ENCODE peak calls at places on chromosomes 11 and 22, in five cellular contexts. A is WTC11, O is NCI-H524, T is SW 1271, X is dermis blood vessel endothelial cell. K is an unnamed sample.

GRCh38 chr11:44556735-44557409 is 8.6 kb upstream of the CD82 start:
- DNase-seq in A (peak; percentile 67), T (peak; percentile 32), O (peak; percentile 61), X (peak; percentile 71), K (peak; percentile 48)

GRCh38 chr11:73326929-73327811 is 19.1 kb downstream of the ARHGEF17 start:
- DNase-seq in A (no peak), T (no peak), O (no peak), X (peak; percentile 39), K (peak; percentile 34)

GRCh38 chr11:87338046-87338639 is 300.4 kb downstream of the TMEM135 start:
- DNase-seq in O (no peak), A (no peak), T (no peak), X (no peak), K (no peak)

GRCh38 chr11:120781486-120782120 is 242.3 kb upstream of the TBCEL start:
- DNase-seq in X (no peak), O (no peak), A (no peak), T (no peak), K (no peak)

GRCh38 chr11:60305906-60306619 is 21.0 kb upstream of the MS4A6E start:
- DNase-seq in X (peak; percentile 4), A (no peak), T (peak; percentile 77), O (no peak), K (no peak)

GRCh38 chr22:31346255-31346732 is at the start of gene PATZ1:
- DNase-seq in O (peak; percentile 90), A (peak; percentile 72), T (peak; percentile 80), X (peak; percentile 80), K (peak; percentile 90)

GRCh38 chr22:40400173-40400572 is 29.8 kb downstream of the SGSM3 start:
- DNase-seq in O (no peak), X (no peak), T (no peak), A (no peak), K (no peak)

GRCh38 chr22:27668828-27669797 is 132.4 kb downstream of the MN1 start:
- DNase-seq in T (peak; percentile 66), A (no peak), X (peak; percentile 37), O (peak; percentile 95), K (peak; percentile 83)